ENCODE peak calls at places on chromosomes 4 and X, in five cellular contexts. D, B, X, Z and E are unnamed samples.

GRCh38 chrX:104098151-104098808 is 14.0 kb upstream of the ZCCHC18 start:
- DNase-seq in B (peak; percentile 65), D (peak; percentile 79), Z (peak; percentile 74), X (no peak), E (peak; percentile 60)

GRCh38 chr4:16661813-16662212 is 236.6 kb downstream of the LDB2 start:
- DNase-seq in D (no peak), Z (no peak), B (no peak), X (no peak), E (no peak)

GRCh38 chr4:134027931-134028330 is 173.7 kb downstream of the PABPC4L start:
- DNase-seq in X (no peak), D (peak; percentile 34), B (peak; percentile 2), Z (peak; percentile 71), E (peak; percentile 12)

GRCh38 chr4:67437974-67438713 is 107.2 kb downstream of the CENPC start:
- DNase-seq in Z (peak; percentile 80), B (no peak), X (no peak), D (no peak), E (no peak)

GRCh38 chr4:151324449-151325319 is 721 bp downstream of the SH3D19 start:
- DNase-seq in B (peak; percentile 26), X (no peak), D (peak; percentile 80), Z (peak; percentile 68), E (peak; percentile 90)

GRCh38 chrX:50432760-50433377 is 37.8 kb downstream of the DGKK start:
- DNase-seq in B (no peak), D (no peak), Z (no peak), X (no peak), E (no peak)

GRCh38 chr4:182189107-182189878 is 53.9 kb upstream of the TENM3 start:
- DNase-seq in Z (no peak), D (peak; percentile 14), B (peak; percentile 78), X (no peak), E (no peak)

GRCh38 chr4:26858947-26859401 is 1.7 kb upstream of the STIM2 start:
- DNase-seq in B (peak; percentile 40), D (no peak), X (no peak), Z (no peak), E (no peak)

GRCh38 chr4:2731907-2732314 is 24.2 kb downstream of the TNIP2 start:
- DNase-seq in B (no peak), Z (no peak), X (no peak), D (no peak), E (no peak)

GRCh38 chr4:4289575-4289929 is 402 bp downstream of the LYAR start:
- DNase-seq in B (no peak), Z (no peak), X (no peak), D (no peak), E (no peak)
- H3K27ac ChIP-seq in B (peak overlapping the region; percentile 83), Z (peak overlapping the region; percentile 41), X (peak overlapping the region; percentile 71), D (peak overlapping the region; percentile 94), E (peak overlapping the region; percentile 39)

DNA sequence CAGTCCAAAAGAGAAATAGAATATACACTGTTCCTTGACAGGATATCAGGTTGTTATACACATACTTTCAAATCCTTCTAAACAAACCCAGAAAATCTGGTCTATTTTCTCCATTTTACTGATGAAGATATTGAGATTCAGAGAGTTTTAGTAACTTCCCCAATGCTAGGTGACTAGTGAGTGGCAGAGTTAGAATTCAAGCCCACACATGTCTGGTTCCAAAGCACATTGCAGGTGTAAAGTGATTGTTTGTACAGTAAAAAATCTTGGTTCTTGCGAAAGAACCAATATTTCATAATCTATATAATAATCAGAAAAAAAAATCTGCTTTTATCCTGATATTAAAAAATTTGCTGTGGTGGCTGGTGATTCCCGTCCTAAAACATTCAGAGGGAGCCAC is 39.5 kb upstream of the EMCN start:
- DNase-seq in X (no peak), B (no peak), D (no peak), Z (no peak), E (no peak)
- TF ChIP-seq MAX in X (no peak), B (no peak), D (no peak), Z (no peak), E (no peak)

GRCh38 chr4:52748432-52748831 is 2.8 kb downstream of the ERVMER34-1 start:
- DNase-seq in D (no peak), X (peak; percentile 11), B (no peak), Z (no peak), E (no peak)
- H3K27ac ChIP-seq in D (no peak overlapping the region), X (no peak overlapping the region), B (no peak overlapping the region), Z (no peak overlapping the region), E (no peak overlapping the region)

DNA sequence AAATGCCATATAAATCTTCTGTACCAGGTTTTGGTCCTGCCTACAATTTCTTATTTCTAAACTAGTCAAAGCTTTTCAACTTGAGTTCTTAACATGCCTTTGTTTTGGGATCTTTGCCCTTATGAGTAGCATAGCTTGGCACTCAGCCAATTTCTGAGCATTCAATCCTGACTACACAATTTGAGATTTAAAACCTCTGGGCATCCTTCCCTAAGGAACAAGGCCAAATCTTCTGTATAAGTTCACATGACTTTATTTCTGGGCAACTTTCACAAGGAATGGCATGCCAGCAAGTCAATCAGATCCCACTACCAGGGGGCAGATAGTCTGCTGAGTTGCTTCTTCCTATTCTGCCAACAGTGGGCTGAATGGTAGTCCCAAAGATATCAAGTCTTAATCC is 254.2 kb downstream of the ADAMTS3 start:
- DNase-seq in B (no peak), D (peak; percentile 1), X (no peak), Z (peak; percentile 63), E (no peak)
- TF ChIP-seq MAX in B (no peak), D (no peak), X (no peak), Z (no peak), E (no peak)

DNA sequence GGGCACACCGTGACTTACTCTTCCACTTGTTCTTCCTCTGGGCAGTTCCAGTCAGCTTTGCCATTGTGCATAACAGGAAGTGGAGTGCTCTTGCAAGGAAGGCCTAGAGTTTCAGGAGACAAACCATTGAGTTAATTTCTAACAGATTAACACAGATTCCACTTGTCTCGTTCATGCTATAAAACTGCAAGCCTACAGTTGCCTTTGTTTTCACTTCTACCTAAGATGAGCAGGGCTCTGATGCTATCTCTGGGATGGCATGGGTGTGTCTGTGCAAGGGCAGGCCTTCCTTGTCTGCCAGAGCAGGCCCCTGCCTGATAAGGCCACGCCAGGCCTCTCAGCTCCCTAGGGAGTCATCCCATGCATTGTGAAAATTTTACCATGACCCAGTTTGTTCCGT is 67.7 kb upstream of the PGRMC2 start:
- DNase-seq in Z (peak; percentile 41), X (no peak), B (peak; percentile 44), D (peak; percentile 88), E (no peak)
- H3K27ac ChIP-seq in Z (peak overlapping the region; percentile 86), X (no peak overlapping the region), B (no peak overlapping the region), D (peak overlapping the region; percentile 95), E (no peak overlapping the region)